ENCODE peak calls at places on chromosomes 12 and 14, in nine cellular contexts. N is PC-3, F is SK-N-MC, L is left ventricle myocardium inferior, U is heart right ventricle, D is IMR-90, J is endodermal cell, V is GM23338, G is psoas muscle. R is an unnamed sample. For H3K36me3, the result is how much of the 10 kb centered on the place peaks cover.

GRCh38 chr14:94284221-94284620 is 8.8 kb downstream of the SERPINA10 start:
- DNase-seq in L (no peak), D (no peak), U (no peak), F (no peak), G (no peak), J (no peak), V (no peak), N (no peak), R (no peak)

GRCh38 chr12:92378682-92379479 is 233.2 kb upstream of the BTG1 start:
- DNase-seq in F (no peak), D (no peak), G (no peak), U (no peak), N (no peak), J (no peak), L (no peak), V (no peak), R (no peak)

GRCh38 chr12:14099994-14100393 is 118.6 kb upstream of the GRIN2B start:
- DNase-seq in D (no peak), L (no peak), U (no peak), F (no peak), G (no peak), V (no peak), J (no peak), N (no peak), R (no peak)

GRCh38 chr12:41361791-41362190 is 173.7 kb downstream of the PDZRN4 start:
- DNase-seq in F (no peak), U (no peak), N (no peak), L (no peak), V (no peak), G (no peak), D (no peak), J (no peak), R (no peak)

GRCh38 chr12:115871714-115872113 is 405.8 kb downstream of the MED13L start:
- DNase-seq in D (peak), V (peak), L (no peak), U (no peak), J (peak), F (no peak), G (no peak), N (peak), R (peak)

GRCh38 chr12:6450869-6451347 is 934 bp upstream of the TAPBPL start:
- DNase-seq in D (no peak), F (no peak), U (no peak), J (peak), G (peak), N (no peak), L (no peak), V (peak), R (no peak)

GRCh38 chr12:99455350-99456037 is 192.1 kb upstream of the GARIN6 start:
- DNase-seq in V (peak), D (no peak), L (no peak), N (peak), F (peak), J (peak), U (no peak), G (no peak), R (peak)

GRCh38 chr14:71523630-71524320 is 408.5 kb upstream of the RGS6 start:
- DNase-seq in J (no peak), N (no peak), D (peak), L (no peak), U (no peak), F (no peak), G (no peak), V (no peak), R (no peak)

GRCh38 chr14:99377951-99378350 is 102.7 kb downstream of the SETD3 start:
- DNase-seq in L (no peak), D (no peak), F (no peak), N (no peak), G (no peak), U (no peak), J (peak), V (no peak), R (no peak)

GRCh38 chr12:91833780-91834359 is 311.8 kb downstream of the BTG1 start:
- DNase-seq in V (no peak), F (no peak), D (no peak), J (no peak), U (no peak), G (no peak), N (no peak), L (no peak), R (no peak)

GRCh38 chr12:9673404-9674225 is 4.1 kb downstream of the CLEC2D start:
- DNase-seq in U (peak), F (peak), V (peak), G (peak), L (peak), J (peak), D (peak), N (peak), R (peak)

GRCh38 chr12:6792522-6793201 is 3.3 kb downstream of the CD4 start:
- DNase-seq in V (no peak), J (no peak), L (peak), U (no peak), D (peak), F (no peak), G (peak), N (no peak), R (no peak)

GRCh38 chr14:78606111-78606510 is 435.9 kb downstream of the NRXN3 start:
- DNase-seq in L (no peak), U (no peak), F (no peak), D (peak), G (no peak), V (no peak), N (no peak), J (no peak), R (peak)

GRCh38 chr12:553216-554000 is 93.7 kb downstream of the B4GALNT3 start:
- DNase-seq in J (no peak), L (no peak), U (no peak), N (no peak), V (no peak), G (no peak), F (no peak), D (no peak), R (no peak)

DNA sequence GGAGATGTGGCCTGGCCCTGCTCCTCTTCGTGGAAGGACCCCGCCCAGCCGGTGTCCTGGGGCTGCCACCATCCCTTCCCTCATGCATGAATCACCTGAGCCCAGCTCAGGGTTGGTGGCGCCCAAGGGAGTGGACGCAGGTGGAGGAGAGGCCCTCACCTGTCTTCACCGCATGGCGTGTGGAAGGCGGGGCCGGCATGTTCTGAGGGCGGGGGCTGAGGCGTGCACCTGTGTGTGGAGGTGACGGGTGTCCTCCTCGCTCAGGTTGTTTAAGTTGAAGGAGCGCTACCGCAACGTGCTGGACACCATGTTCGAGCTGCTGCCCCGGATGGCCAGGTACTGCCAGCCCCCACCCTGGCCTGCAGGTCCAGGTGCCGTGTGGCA is 47.0 kb downstream of the SLC8B1 start:
- DNase-seq in J (no peak), N (no peak), L (no peak), D (no peak), U (no peak), G (no peak), F (no peak), V (no peak), R (no peak)
- H3K36me3 ChIP-seq in J (under half), N (under half), L (half or more), D (under half), U (half or more), G (half or more), F (under half), V (under half), R (under half)

GRCh38 chr14:51862171-51862838 is 1.9 kb downstream of the GNG2 start:
- DNase-seq in U (no peak), V (no peak), D (peak), N (no peak), G (no peak), F (no peak), L (no peak), J (no peak), R (no peak)

GRCh38 chr14:51860164-51860835 is at the start of gene GNG2:
- DNase-seq in U (peak), N (peak), G (peak), D (peak), L (peak), V (peak), F (peak), J (peak), R (peak)

GRCh38 chr14:51860836-51861583 is 598 bp downstream of the GNG2 start:
- DNase-seq in J (no peak), F (no peak), N (peak), D (peak), L (no peak), V (no peak), G (no peak), U (no peak), R (peak)

GRCh38 chr14:51865953-51866747 is 5.7 kb downstream of the GNG2 start:
- DNase-seq in G (no peak), N (no peak), J (peak), L (no peak), D (no peak), F (no peak), V (peak), U (no peak), R (no peak)

DNA sequence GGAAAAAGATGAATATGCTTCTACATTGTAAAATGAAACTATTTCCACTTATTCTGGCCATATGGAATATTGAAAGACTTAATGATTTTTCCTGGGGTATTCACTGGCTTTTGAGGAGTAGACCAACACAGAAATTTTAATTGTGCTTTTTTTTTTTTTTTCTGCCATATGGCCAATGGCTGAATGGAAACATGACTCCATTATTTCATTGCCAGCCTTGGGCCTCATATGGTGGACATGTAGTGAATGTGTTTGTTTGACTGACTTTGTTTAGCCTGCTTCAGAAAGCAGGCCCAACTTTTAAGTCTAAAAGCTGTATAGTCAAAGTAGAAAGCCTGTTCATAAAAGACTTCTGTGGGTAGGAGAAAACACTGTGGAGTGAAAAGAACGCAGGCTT is 2.4 kb downstream of the GNG2 start:
- DNase-seq in U (no peak), D (peak), F (no peak), J (no peak), V (no peak), N (no peak), G (no peak), L (no peak), R (no peak)
- H3K4me3 ChIP-seq in U (no peak), D (peak), F (no peak), J (peak), V (no peak), N (no peak), G (peak), L (peak), R (no peak)

DNA sequence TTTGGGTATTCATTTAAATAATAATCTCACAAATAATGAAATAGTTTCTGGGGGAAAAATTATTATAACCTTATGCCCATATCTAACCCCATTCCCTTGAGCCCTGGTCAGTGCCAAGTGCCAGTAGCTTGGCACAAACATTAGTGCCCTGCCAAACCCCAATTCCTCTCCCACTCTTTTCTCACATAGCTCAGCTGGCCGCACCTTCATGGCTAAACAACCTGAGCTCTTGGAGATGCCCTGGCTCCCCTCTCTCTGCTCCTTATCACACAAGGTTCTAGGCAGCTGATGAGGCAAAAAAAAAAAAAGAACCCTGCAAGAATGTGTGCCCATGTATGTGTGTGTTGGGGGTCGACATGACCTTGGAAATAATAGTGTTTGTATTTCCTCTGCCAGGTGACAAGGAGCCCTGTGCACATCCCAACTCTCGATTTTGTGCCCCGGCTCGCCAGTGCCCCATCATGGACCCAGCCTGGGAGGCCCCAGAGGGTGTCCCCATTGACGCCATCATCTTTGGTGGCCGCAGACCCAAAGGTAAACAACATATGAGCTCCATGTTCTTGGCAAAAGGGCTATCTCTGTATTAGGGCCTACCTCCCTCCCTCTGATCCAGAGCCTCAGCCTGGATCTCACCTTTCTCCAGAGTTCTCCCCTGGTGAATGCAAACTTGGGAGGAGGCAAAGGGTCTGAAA is 8.4 kb downstream of the PCK2 start:
- DNase-seq in V (no peak), G (no peak), L (no peak), J (no peak), N (no peak), U (no peak), D (no peak), F (no peak), R (no peak)
- H3K36me3 ChIP-seq in V (under half), G (under half), L (under half), J (under half), N (under half), U (half or more), D (under half), F (under half), R (under half)

DNA sequence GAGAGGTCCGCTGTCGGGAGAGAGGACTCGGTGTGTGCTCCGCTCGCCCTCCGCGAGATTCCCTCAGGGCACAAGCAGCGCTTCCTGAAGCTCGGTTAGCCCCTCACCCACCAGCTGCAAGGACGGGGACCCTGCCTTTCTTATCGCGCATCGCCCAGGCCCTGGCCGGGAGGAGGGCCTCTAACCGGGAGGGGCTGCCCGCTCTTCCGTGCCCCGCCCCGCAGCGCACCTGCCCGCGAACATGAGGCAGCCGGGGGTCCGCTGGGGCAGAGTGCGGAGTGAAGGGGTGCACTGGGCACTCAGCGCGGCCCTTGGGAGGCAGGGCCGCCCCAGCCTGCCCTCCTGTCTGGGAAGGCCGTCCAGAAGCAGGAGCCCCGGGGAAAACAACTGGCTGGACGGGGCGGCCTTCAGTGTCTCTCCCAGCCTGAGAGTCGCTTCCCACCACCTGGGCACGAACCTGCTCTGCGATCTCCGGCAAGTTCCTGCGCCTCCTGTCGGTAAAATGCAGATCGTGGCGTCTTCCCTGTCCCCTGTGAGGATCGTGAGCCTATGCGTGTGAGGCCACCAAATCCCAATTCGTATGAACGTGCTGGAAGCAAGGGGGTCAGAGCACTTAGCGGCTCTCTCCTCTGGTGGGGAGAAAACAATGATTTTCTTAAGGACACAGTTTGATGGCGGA is 28.0 kb upstream of the ADIPOR2 start:
- DNase-seq in F (no peak), G (no peak), D (no peak), J (peak), U (peak), L (no peak), N (no peak), V (peak), R (peak)
- H3K4me3 ChIP-seq in F (no peak), G (peak), D (no peak), J (peak), U (no peak), L (peak), N (no peak), V (peak), R (peak)

DNA sequence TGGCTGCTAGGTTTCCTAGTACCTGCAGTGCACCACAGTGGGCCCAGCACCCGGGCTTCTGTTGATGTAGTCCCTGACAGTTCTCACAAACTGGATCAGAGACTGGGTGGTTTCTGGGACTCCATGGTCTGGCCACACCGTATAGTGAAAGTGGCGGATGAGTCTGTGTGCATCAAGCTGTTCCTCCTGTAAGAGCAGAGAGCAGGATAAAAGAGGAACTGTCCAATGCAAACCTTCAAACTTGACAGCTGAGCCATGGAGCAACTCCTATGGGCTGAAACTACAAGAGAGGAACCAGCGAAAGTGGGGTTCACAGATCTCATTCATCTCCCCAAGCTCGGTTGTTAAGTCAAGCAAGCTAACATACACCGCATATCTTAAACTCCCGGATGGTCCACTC is 102.8 kb downstream of the PTPRB start:
- DNase-seq in U (no peak), D (no peak), V (no peak), L (no peak), F (no peak), J (no peak), N (no peak), G (no peak), R (no peak)
- H3K36me3 ChIP-seq in U (under half), D (under half), V (under half), L (under half), F (under half), J (under half), N (under half), G (under half), R (under half)